ENCODE peak calls at places on chromosomes 11 and 22, in six cellular contexts. One of them, this sample, is unnamed.

GRCh38 chr22:19127329-19128008 is 3.6 kb upstream of the TSSK2 start:
- DNase-seq in IMR-90: no peak
- DNase-seq in NB4: no peak
- DNase-seq in spleen: no peak
- DNase-seq in tibial nerve: no peak
- DNase-seq in lower leg skin: no peak
- DNase-seq in this sample: no peak

GRCh38 chr11:73274722-73275380 is 2.7 kb downstream of the P2RY6 start:
- DNase-seq in lower leg skin: peak; percentile 75
- DNase-seq in IMR-90: no peak
- DNase-seq in NB4: peak; percentile 64
- DNase-seq in spleen: no peak
- DNase-seq in tibial nerve: peak; percentile 11
- DNase-seq in this sample: no peak

GRCh38 chr11:128669491-128669890 is 24.4 kb upstream of the FLI1 start:
- DNase-seq in NB4: peak; percentile 37
- DNase-seq in IMR-90: peak; percentile 52
- DNase-seq in tibial nerve: no peak
- DNase-seq in lower leg skin: no peak
- DNase-seq in spleen: no peak
- DNase-seq in this sample: no peak

GRCh38 chr11:67422894-67423293 is 5.4 kb upstream of the RPS6KB2 start:
- DNase-seq in spleen: no peak
- DNase-seq in NB4: no peak
- DNase-seq in tibial nerve: no peak
- DNase-seq in lower leg skin: no peak
- DNase-seq in IMR-90: no peak
- DNase-seq in this sample: no peak

GRCh38 chr11:2931771-2932738 is 2.8 kb upstream of the PHLDA2 start:
- DNase-seq in lower leg skin: no peak
- DNase-seq in tibial nerve: no peak
- DNase-seq in NB4: no peak
- DNase-seq in spleen: peak; percentile 65
- DNase-seq in IMR-90: no peak
- DNase-seq in this sample: no peak

GRCh38 chr22:48736593-48737460 is 1090.8 kb downstream of the BRD1 start:
- DNase-seq in spleen: peak; percentile 48
- DNase-seq in lower leg skin: no peak
- DNase-seq in tibial nerve: no peak
- DNase-seq in IMR-90: no peak
- DNase-seq in NB4: no peak
- DNase-seq in this sample: no peak

GRCh38 chr11:66363805-66364535 is 7.6 kb downstream of the SLC29A2 start:
- DNase-seq in IMR-90: no peak
- DNase-seq in NB4: peak; percentile 77
- DNase-seq in spleen: peak; percentile 82
- DNase-seq in tibial nerve: no peak
- DNase-seq in lower leg skin: no peak
- DNase-seq in this sample: no peak

GRCh38 chr11:58958500-58958899 is 19.2 kb downstream of the GLYATL1 start:
- DNase-seq in tibial nerve: no peak
- DNase-seq in lower leg skin: no peak
- DNase-seq in NB4: peak; percentile 42
- DNase-seq in spleen: peak; percentile 75
- DNase-seq in IMR-90: no peak
- DNase-seq in this sample: no peak

GRCh38 chr11:117610045-117610444 is 187.0 kb downstream of the DSCAML1 start:
- DNase-seq in tibial nerve: no peak
- DNase-seq in spleen: no peak
- DNase-seq in IMR-90: peak; percentile 51
- DNase-seq in lower leg skin: no peak
- DNase-seq in NB4: no peak
- DNase-seq in this sample: no peak

GRCh38 chr22:42985541-42985925 is 29.4 kb downstream of the PACSIN2 start:
- DNase-seq in spleen: no peak
- DNase-seq in NB4: no peak
- DNase-seq in lower leg skin: no peak
- DNase-seq in IMR-90: no peak
- DNase-seq in tibial nerve: no peak
- DNase-seq in this sample: no peak
- TF ChIP-seq CTCF in spleen: no peak
- TF ChIP-seq CTCF in NB4: no peak
- TF ChIP-seq CTCF in lower leg skin: no peak
- TF ChIP-seq CTCF in IMR-90: no peak
- TF ChIP-seq CTCF in tibial nerve: no peak
- TF ChIP-seq CTCF in this sample: no peak

GRCh38 chr11:47257178-47257517 is 648 bp upstream of the NR1H3 start:
- DNase-seq in spleen: no peak
- DNase-seq in tibial nerve: no peak
- DNase-seq in lower leg skin: no peak
- DNase-seq in NB4: no peak
- DNase-seq in IMR-90: no peak
- DNase-seq in this sample: no peak

GRCh38 chr11:47258317-47258902 is 614 bp downstream of the NR1H3 start:
- DNase-seq in tibial nerve: no peak
- DNase-seq in lower leg skin: no peak
- DNase-seq in spleen: peak; percentile 22
- DNase-seq in NB4: no peak
- DNase-seq in IMR-90: no peak
- DNase-seq in this sample: no peak

GRCh38 chr11:47256374-47256773 is 1.4 kb upstream of the NR1H3 start:
- DNase-seq in spleen: peak; percentile 5
- DNase-seq in IMR-90: no peak
- DNase-seq in NB4: no peak
- DNase-seq in tibial nerve: no peak
- DNase-seq in lower leg skin: no peak
- DNase-seq in this sample: no peak

GRCh38 chr11:47259178-47259977 is 1.6 kb downstream of the NR1H3 start:
- DNase-seq in lower leg skin: no peak
- DNase-seq in tibial nerve: no peak
- DNase-seq in IMR-90: peak; percentile 30
- DNase-seq in NB4: peak; percentile 61
- DNase-seq in spleen: peak; percentile 75
- DNase-seq in this sample: no peak

GRCh38 chr11:47257518-47258316 is at the start of gene NR1H3:
- DNase-seq in spleen: peak; percentile 85
- DNase-seq in NB4: peak; percentile 93
- DNase-seq in tibial nerve: peak; percentile 72
- DNase-seq in lower leg skin: peak; percentile 97
- DNase-seq in IMR-90: peak; percentile 66
- DNase-seq in this sample: peak; percentile 87
- TF ChIP-seq POLR2A in spleen: no peak
- TF ChIP-seq POLR2A in NB4: peak; percentile 13
- TF ChIP-seq POLR2A in tibial nerve: no peak
- TF ChIP-seq POLR2A in lower leg skin: no peak
- TF ChIP-seq POLR2A in IMR-90: no peak
- TF ChIP-seq POLR2A in this sample: no peak

GRCh38 chr22:29994941-29995340 is 85.3 kb upstream of the HORMAD2 start:
- DNase-seq in lower leg skin: no peak
- DNase-seq in tibial nerve: no peak
- DNase-seq in IMR-90: peak; percentile 33
- DNase-seq in spleen: no peak
- DNase-seq in NB4: no peak
- DNase-seq in this sample: no peak

GRCh38 chr22:29997516-29997915 is 82.7 kb upstream of the HORMAD2 start:
- DNase-seq in IMR-90: no peak
- DNase-seq in NB4: no peak
- DNase-seq in tibial nerve: no peak
- DNase-seq in spleen: no peak
- DNase-seq in lower leg skin: no peak
- DNase-seq in this sample: no peak

GRCh38 chr22:30000566-30000965 is 79.7 kb upstream of the HORMAD2 start:
- DNase-seq in IMR-90: peak; percentile 82
- DNase-seq in NB4: no peak
- DNase-seq in spleen: no peak
- DNase-seq in tibial nerve: no peak
- DNase-seq in lower leg skin: no peak
- DNase-seq in this sample: no peak

GRCh38 chr22:30001459-30001858 is 78.8 kb upstream of the HORMAD2 start:
- DNase-seq in NB4: no peak
- DNase-seq in IMR-90: no peak
- DNase-seq in lower leg skin: no peak
- DNase-seq in tibial nerve: no peak
- DNase-seq in spleen: no peak
- DNase-seq in this sample: no peak

DNA sequence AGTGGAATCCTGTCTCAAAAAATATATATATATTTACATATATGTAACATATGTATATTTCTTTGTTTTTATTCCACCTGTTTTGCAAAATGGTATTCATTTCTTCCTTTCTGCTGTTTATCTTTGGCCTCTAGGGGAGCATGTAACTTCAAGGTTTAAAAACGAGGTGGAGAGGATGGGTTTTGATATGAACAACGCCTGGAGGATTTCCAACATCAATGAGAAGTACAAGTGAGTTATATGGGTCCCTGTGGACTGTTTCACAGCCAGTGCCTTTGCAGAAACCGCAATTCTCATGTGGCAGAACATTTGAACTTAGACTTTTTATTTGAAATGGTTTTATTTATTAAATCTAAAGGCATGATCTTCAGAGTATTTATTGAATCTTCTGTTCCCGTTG is 81.6 kb upstream of the HORMAD2 start:
- DNase-seq in lower leg skin: no peak
- DNase-seq in IMR-90: no peak
- DNase-seq in NB4: peak; percentile 48
- DNase-seq in spleen: no peak
- DNase-seq in tibial nerve: no peak
- DNase-seq in this sample: no peak
- TF ChIP-seq CTCF in lower leg skin: no peak
- TF ChIP-seq CTCF in IMR-90: no peak
- TF ChIP-seq CTCF in NB4: peak; percentile 19
- TF ChIP-seq CTCF in spleen: no peak
- TF ChIP-seq CTCF in tibial nerve: peak; percentile 23
- TF ChIP-seq CTCF in this sample: no peak

GRCh38 chr11:48172818-48173609 is 43.6 kb upstream of the OR4B1 start:
- DNase-seq in tibial nerve: peak; percentile 43
- DNase-seq in NB4: peak; percentile 63
- DNase-seq in spleen: peak; percentile 83
- DNase-seq in lower leg skin: no peak
- DNase-seq in IMR-90: peak; percentile 69
- DNase-seq in this sample: peak; percentile 35
- TF ChIP-seq POLR2A in tibial nerve: no peak
- TF ChIP-seq POLR2A in NB4: no peak
- TF ChIP-seq POLR2A in spleen: no peak
- TF ChIP-seq POLR2A in lower leg skin: no peak
- TF ChIP-seq POLR2A in IMR-90: no peak
- TF ChIP-seq POLR2A in this sample: no peak

GRCh38 chr22:45332001-45332400 is 22.3 kb downstream of the FAM118A start:
- DNase-seq in tibial nerve: no peak
- DNase-seq in IMR-90: no peak
- DNase-seq in lower leg skin: no peak
- DNase-seq in NB4: no peak
- DNase-seq in spleen: no peak
- DNase-seq in this sample: no peak

GRCh38 chr22:45331486-45331885 is 21.8 kb downstream of the FAM118A start:
- DNase-seq in NB4: no peak
- DNase-seq in lower leg skin: no peak
- DNase-seq in tibial nerve: no peak
- DNase-seq in IMR-90: no peak
- DNase-seq in spleen: no peak
- DNase-seq in this sample: no peak

GRCh38 chr22:45328822-45329535 is 19.2 kb downstream of the FAM118A start:
- DNase-seq in lower leg skin: peak; percentile 91
- DNase-seq in IMR-90: no peak
- DNase-seq in NB4: no peak
- DNase-seq in spleen: no peak
- DNase-seq in tibial nerve: no peak
- DNase-seq in this sample: no peak

GRCh38 chr22:45329536-45329936 is 19.8 kb downstream of the FAM118A start:
- DNase-seq in spleen: no peak
- DNase-seq in tibial nerve: no peak
- DNase-seq in NB4: no peak
- DNase-seq in IMR-90: no peak
- DNase-seq in lower leg skin: no peak
- DNase-seq in this sample: no peak

DNA sequence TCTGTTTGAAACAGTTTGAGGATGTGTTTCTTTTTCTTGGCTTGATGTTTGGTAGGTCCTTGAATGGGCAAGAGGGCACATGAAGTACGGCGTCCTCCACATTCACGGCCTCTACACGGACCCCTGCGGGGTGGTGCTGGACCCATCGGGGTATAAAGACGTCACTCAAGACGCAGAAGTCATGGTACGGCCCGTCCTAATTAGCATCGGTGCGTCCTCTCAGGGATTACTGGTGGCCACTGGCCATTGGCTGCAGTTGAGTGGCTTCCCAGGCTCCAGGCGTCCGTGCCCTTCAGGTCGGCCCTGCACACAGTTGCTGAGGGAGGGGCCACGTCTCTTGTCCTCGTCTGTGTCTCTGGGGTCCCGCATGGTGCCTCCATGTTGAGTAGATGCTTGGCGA is 20.8 kb downstream of the FAM118A start:
- DNase-seq in lower leg skin: no peak
- DNase-seq in spleen: no peak
- DNase-seq in IMR-90: no peak
- DNase-seq in NB4: no peak
- DNase-seq in tibial nerve: no peak
- DNase-seq in this sample: no peak
- TF ChIP-seq CTCF in lower leg skin: no peak
- TF ChIP-seq CTCF in spleen: no peak
- TF ChIP-seq CTCF in IMR-90: no peak
- TF ChIP-seq CTCF in NB4: no peak
- TF ChIP-seq CTCF in tibial nerve: no peak
- TF ChIP-seq CTCF in this sample: no peak

GRCh38 chr11:18588297-18589252 is at the start of gene UEVLD:
- DNase-seq in tibial nerve: peak; percentile 74
- DNase-seq in spleen: peak; percentile 90
- DNase-seq in NB4: peak; percentile 84
- DNase-seq in lower leg skin: peak; percentile 97
- DNase-seq in IMR-90: peak; percentile 89
- DNase-seq in this sample: peak; percentile 88
- TF ChIP-seq POLR2A in tibial nerve: no peak
- TF ChIP-seq POLR2A in spleen: no peak
- TF ChIP-seq POLR2A in NB4: peak; percentile 50
- TF ChIP-seq POLR2A in lower leg skin: no peak
- TF ChIP-seq POLR2A in IMR-90: peak; percentile 71
- TF ChIP-seq POLR2A in this sample: peak; percentile 66

GRCh38 chr11:65298655-65299179 is 15.9 kb upstream of the CDC42EP2 start:
- DNase-seq in tibial nerve: peak; percentile 44
- DNase-seq in spleen: peak; percentile 65
- DNase-seq in IMR-90: peak; percentile 81
- DNase-seq in lower leg skin: no peak
- DNase-seq in NB4: no peak
- DNase-seq in this sample: peak; percentile 95
- TF ChIP-seq CTCF in tibial nerve: no peak
- TF ChIP-seq CTCF in spleen: no peak
- TF ChIP-seq CTCF in IMR-90: no peak
- TF ChIP-seq CTCF in lower leg skin: no peak
- TF ChIP-seq CTCF in NB4: no peak
- TF ChIP-seq CTCF in this sample: no peak

DNA sequence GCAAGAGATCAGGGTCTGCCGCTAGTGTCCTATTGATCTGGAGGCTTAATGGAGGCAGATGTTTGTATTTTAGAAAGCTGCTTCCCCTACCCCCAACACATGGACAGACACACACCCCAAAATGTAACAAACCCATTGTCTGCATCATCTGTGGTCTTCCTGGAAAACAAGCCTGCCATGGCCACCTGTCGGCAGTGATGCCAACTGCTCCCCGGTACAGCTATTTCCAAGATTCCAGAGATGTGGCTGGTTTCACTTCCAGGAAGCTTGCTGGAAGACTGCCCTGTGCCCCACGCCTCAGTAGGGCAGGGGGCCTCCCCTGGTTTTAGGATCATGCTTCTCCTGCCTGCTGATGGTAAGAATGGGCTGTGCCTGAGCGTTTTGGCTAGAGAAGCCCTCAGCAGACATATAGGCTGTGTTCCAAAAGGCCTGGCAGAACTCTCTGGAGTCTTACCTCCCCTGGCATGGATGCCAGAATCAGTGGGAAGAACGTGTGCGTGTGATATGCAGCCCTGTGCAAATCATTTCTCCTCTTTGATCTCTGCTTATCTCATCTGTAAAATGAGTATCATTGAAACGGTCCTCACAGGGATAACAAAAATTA is 108.6 kb downstream of the FBXO7 start:
- DNase-seq in tibial nerve: no peak
- DNase-seq in IMR-90: no peak
- DNase-seq in NB4: no peak
- DNase-seq in spleen: no peak
- DNase-seq in lower leg skin: peak; percentile 42
- DNase-seq in this sample: no peak
- TF ChIP-seq POLR2A in tibial nerve: no peak
- TF ChIP-seq POLR2A in IMR-90: no peak
- TF ChIP-seq POLR2A in NB4: no peak
- TF ChIP-seq POLR2A in spleen: no peak
- TF ChIP-seq POLR2A in lower leg skin: no peak
- TF ChIP-seq POLR2A in this sample: no peak

This sample was measured in uterus.